ENCODE peak calls at places on chromosomes 5 and 9, in nine cellular contexts. F is colonic mucosa; B is naive thymus-derived CD4-positive, alpha-beta T cell; O is RWPE2; S is astrocyte; W is CD4-positive, alpha-beta memory T cell; Y is Caco-2; I is neuronal stem cell; N is gastrocnemius medialis. H is an unnamed sample. For H3K4me1, the result is how much of the 10 kb centered on the place peaks cover.

GRCh38 chr9:107653263-107653821 is 163.8 kb upstream of the KLF4 start:
- DNase-seq in I (no peak), N (no peak), W (no peak), Y (no peak), O (no peak), S (no peak), B (no peak), F (no peak), H (no peak)

GRCh38 chr5:126656397-126657007 is 55.8 kb downstream of the PHAX start:
- DNase-seq in I (peak), N (no peak), O (no peak), S (peak), Y (peak), W (peak), F (no peak), B (no peak), H (no peak)

GRCh38 chr5:145979270-145980223 is 43.2 kb downstream of the SH3RF2 start:
- DNase-seq in O (no peak), S (no peak), N (no peak), F (peak), B (no peak), I (no peak), W (no peak), Y (peak), H (no peak)

GRCh38 chr9:109467936-109468335 is 30.2 kb downstream of the PTPN3 start:
- DNase-seq in W (no peak), S (no peak), F (no peak), N (no peak), Y (no peak), B (no peak), O (no peak), I (no peak), H (no peak)

GRCh38 chr5:150053231-150053626 is 33.1 kb downstream of the CSF1R start:
- DNase-seq in W (no peak), Y (no peak), F (no peak), S (peak), O (no peak), I (no peak), N (no peak), B (no peak), H (no peak)

GRCh38 chr5:13108281-13108680 is 836.2 kb downstream of the DNAH5 start:
- DNase-seq in Y (no peak), F (no peak), I (no peak), W (no peak), B (no peak), O (no peak), S (peak), N (no peak), H (no peak)

GRCh38 chr9:112120471-112120925 is 54.6 kb downstream of the SUSD1 start:
- DNase-seq in N (no peak), O (no peak), Y (no peak), I (no peak), W (no peak), B (no peak), F (peak), S (peak), H (no peak)

GRCh38 chr9:89821081-89821480 is 216.3 kb downstream of the GADD45G start:
- DNase-seq in O (no peak), S (peak), N (no peak), Y (peak), F (no peak), I (no peak), W (no peak), B (no peak), H (peak)

GRCh38 chr5:168291961-168292782 is 727 bp downstream of the WWC1 start:
- DNase-seq in S (no peak), F (peak), N (no peak), Y (peak), I (no peak), O (no peak), B (no peak), W (no peak), H (no peak)

GRCh38 chr5:154986151-154986550 is 27.4 kb upstream of the KIF4B start:
- DNase-seq in I (no peak), Y (no peak), N (no peak), O (no peak), S (no peak), W (no peak), B (no peak), F (no peak), H (no peak)

GRCh38 chr5:180202939-180203573 is 6.0 kb downstream of the RASGEF1C start:
- DNase-seq in Y (no peak), N (no peak), F (no peak), B (no peak), O (no peak), W (no peak), I (no peak), S (no peak), H (no peak)

GRCh38 chr9:69671904-69672827 is at the start of gene APBA1:
- DNase-seq in F (peak), W (peak), S (peak), B (peak), N (no peak), I (peak), O (no peak), Y (peak), H (no peak)

GRCh38 chr5:171549259-171549658 is 129.8 kb downstream of the FGF18 start:
- DNase-seq in B (no peak), W (no peak), I (no peak), N (no peak), Y (no peak), F (no peak), S (no peak), O (no peak), H (no peak)

DNA sequence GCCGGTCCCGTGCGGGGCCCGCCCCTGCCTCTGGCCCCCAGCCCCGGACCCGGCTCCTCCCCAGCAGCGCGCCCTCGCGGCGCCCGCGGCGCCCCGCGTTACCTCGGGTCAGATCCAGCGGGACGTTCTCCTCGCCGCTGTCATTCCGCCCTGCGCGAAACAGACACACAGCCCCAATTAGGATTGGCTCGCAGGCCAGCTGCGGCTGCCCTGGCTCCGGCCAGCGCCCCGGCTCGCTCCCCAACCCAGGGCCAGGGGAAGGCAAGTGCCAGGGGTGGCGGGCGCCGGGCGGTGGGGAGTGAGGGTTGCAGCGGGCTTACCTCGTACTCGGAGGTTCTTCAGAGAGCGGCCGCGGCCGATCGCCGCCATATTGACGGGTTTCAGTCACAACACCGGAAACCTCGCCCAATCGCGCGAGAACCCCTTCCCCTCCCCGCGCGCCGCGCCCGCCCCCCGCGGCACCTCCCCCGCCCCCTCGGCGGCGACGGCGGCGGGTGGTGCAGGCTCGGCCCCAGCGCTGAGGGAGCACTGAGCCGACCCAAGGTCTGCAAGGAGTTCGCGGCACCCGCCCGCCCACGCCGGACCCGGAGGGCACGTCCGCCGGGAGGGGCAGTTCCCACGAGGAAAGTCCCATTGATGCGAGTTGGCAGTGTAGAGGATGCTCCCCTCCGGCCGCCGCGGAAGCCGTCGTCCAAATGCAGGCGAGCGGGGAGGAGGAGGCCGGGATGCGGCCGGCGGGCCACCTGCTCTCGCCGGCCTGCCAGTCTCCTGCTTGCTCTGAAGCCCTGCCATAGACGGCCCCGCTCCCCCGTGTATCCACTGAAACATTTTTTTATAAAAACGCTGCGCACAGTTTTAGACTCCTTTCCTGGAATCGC is at the start of gene RICTOR:
- DNase-seq in S (peak), F (peak), N (peak), W (peak), B (peak), O (peak), Y (peak), I (peak), H (peak)
- H3K4me3 ChIP-seq in S (peak), F (peak), N (peak), W (peak), B (peak), O (peak), Y (peak), I (peak), H (peak)

GRCh38 chr5:95801961-95802360 is 20.6 kb downstream of the GLRX start:
- DNase-seq in Y (no peak), O (no peak), F (no peak), I (no peak), S (no peak), B (no peak), N (no peak), W (no peak), H (no peak)
- H3K4me1 ChIP-seq in Y (under half), O (under half), F (under half), I (under half), S (under half), B (under half), N (under half), W (under half), H (under half)

DNA sequence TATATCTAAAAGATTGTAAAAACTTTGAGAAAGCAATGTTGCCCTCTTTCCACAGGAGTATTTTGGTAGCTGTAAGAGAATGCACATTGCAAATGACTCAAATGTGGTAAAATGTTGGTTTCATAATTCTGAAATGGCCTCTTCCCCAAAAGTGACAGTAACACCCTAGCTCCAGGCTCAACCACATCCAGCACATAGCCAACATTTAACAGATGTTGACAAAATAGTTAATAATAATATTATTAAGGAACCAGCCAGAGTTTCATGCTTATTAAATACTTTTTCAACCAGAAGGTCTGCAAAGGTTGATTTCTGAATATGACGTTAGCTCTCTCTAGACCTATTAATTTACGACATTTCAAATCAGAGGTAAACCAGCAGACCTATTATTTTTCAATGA is 1.3 kb downstream of the ANXA1 start:
- DNase-seq in I (no peak), W (peak), Y (no peak), O (no peak), B (no peak), S (no peak), F (no peak), N (no peak), H (no peak)
- H3K4me3 ChIP-seq in I (no peak), W (peak), Y (no peak), O (peak), B (peak), S (peak), F (peak), N (peak), H (peak)

DNA sequence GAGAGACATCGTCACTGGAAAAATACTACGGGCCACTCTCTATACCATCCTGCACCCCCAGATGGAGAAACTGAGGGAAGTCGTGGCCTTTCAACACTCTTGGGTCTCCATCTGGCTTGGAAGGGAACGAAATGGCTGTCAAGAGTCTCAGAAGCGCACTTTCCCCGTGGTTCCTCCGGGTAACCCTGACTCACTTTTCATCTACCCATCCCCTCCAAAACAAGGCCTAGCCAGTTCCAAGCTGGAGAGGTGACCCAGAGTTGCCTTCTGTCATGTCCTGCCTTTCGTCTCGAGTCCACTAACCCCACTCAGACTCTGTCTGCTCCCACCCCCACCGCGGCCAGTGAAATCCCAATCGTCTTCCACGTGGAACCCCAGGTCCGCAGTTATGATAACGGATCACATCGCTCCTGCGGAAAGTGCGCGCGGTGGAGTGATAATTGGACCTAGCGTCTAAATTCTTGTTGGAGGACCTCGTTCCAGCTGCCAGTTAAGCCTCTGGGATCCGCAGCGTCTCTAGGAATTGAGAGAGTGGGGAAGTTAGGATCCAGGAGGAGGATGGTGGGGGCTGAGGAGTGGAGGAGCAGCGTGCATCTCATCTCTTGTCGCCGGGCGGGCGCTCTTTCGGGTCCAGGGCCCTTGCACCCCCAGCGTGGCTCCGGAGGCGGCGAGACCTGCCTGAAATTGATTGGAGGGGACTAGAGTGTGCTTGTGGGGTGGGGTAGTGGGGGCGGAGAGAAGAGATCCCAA is 4.6 kb downstream of the CDKN2A start:
- DNase-seq in B (no peak), F (no peak), N (no peak), Y (no peak), W (no peak), I (no peak), O (no peak), S (no peak), H (no peak)
- H3K4me1 ChIP-seq in B (under half), F (under half), N (under half), Y (under half), W (under half), I (under half), O (under half), S (under half), H (under half)

GRCh38 chr5:56757077-56757476 is 58.3 kb upstream of the MAP3K1 start:
- DNase-seq in Y (no peak), N (no peak), I (no peak), B (no peak), W (no peak), O (no peak), S (no peak), F (no peak), H (no peak)
- H3K4me3 ChIP-seq in Y (no peak), N (no peak), I (no peak), B (no peak), W (no peak), O (no peak), S (no peak), F (no peak), H (no peak)

GRCh38 chr9:113583511-113584470 is 120.3 kb downstream of the RGS3 start:
- DNase-seq in N (no peak), S (no peak), Y (no peak), F (no peak), W (no peak), O (no peak), B (no peak), I (no peak), H (no peak)

GRCh38 chr9:113580954-113581311 is 117.4 kb downstream of the RGS3 start:
- DNase-seq in N (no peak), I (no peak), F (no peak), B (no peak), Y (no peak), O (no peak), W (no peak), S (no peak), H (no peak)

GRCh38 chr9:113581865-113582697 is 118.6 kb downstream of the RGS3 start:
- DNase-seq in Y (no peak), W (peak), B (peak), I (no peak), F (peak), S (no peak), N (peak), O (no peak), H (peak)

GRCh38 chr9:113584728-113585442 is 121.4 kb downstream of the RGS3 start:
- DNase-seq in I (no peak), O (no peak), S (no peak), N (no peak), W (no peak), F (no peak), B (no peak), Y (no peak), H (no peak)

GRCh38 chr9:113582698-113583200 is 119.2 kb downstream of the RGS3 start:
- DNase-seq in W (no peak), F (no peak), O (no peak), S (no peak), B (no peak), N (no peak), I (no peak), Y (no peak), H (no peak)
- H3K4me1 ChIP-seq in W (half or more), F (under half), O (half or more), S (under half), B (under half), N (under half), I (under half), Y (under half), H (under half)

DNA sequence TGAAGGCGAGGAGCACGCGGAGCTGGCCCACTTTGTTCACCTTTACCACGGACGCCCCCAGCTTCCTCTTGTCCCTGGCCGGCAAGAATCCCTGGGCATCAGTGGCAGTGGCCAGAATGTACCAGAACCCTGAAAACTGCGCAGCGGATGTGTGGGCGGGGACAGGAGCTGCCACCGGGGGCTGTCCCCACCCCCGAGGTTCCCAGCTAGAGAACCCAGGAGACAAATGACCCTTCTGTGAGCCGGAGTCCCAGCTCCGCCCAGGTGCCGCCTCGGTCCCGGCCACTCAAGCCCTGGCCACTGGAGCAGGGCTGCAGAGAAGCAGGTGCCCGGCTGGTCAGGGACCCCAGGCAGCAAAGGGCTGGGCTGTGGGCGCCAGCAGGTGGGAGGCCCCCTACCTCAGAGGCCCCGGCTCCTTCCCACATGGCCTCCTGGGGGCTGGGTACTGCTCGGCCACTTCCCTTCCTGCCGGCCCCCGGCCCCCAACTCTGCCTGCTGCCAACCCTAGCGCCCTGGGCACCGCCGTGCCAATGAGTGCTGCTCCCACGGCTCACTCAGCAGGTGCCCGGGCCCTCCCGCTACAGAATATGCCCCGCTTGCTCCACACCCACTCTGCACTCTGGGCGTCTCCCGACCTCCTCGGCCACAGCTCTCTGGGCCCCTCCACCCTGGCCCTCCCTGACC is 713 bp downstream of the LCN10 start:
- DNase-seq in F (no peak), N (no peak), S (no peak), W (no peak), B (no peak), O (no peak), I (no peak), Y (no peak), H (no peak)
- H3K4me3 ChIP-seq in F (peak), N (no peak), S (no peak), W (peak), B (peak), O (no peak), I (no peak), Y (no peak), H (peak)

DNA sequence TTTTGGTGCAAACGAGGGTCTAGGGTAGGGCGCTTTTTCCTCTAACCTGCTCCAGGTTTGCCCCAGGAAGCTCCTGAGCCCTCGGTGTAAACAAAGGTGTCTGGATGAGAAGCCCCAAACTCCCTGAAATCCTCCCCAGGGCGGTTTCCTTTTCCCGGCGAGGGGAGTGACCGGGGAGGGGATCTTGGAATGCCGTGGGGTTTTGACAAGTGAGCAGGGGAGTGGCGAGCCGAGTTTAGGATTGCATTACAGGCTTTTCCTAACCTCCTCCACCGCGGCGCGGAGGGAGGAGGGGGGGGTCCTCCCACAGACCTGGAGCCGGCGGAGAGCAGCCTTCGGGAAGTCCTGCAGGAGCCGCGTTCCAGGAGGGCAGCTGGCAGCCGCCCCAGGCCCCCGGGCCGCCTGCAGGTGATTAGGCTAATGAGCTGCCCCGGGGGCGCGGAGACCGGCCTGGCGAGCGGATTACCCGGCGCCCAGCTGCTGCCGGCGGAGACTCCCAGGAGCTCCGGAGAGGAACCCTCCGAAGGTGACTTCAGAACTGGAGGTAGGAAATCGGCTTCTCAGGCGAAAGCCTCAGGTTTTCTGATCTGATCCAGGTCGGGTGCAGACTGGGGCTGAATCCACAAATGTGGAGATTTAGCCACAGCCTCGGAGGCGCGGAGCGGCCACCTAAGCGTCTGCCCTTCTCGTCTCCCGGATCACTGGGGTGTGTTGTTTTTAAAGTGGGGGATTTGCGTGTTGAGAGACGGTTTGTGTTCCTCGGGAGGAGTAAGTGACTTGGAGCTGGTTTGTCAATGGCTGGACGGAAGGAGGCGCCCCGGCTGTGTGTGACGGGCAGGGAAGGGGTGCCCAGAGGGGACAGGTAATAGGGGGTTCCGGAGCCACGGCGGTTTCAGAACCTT is 215.9 kb downstream of the PDZD2 start:
- DNase-seq in F (no peak), N (peak), O (peak), Y (peak), I (peak), B (peak), S (peak), W (no peak), H (peak)
- H3K4me1 ChIP-seq in F (under half), N (under half), O (under half), Y (under half), I (under half), B (under half), S (under half), W (under half), H (under half)